ENCODE peak calls at places on chromosomes 4 and X, in six cellular contexts. Q is coronary artery, X is heart left ventricle, L is AG04449, C is adrenal gland, O is kidney. U is an unnamed sample.

GRCh38 chr4:142314686-142315085 is 531.4 kb downstream of the INPP4B start:
- DNase-seq in X (no peak), O (no peak), L (no peak), Q (no peak), C (no peak), U (no peak)

GRCh38 chr4:10057023-10057395 is 35.7 kb upstream of the SLC2A9 start:
- DNase-seq in L (no peak), X (no peak), C (no peak), Q (no peak), O (no peak), U (no peak)

GRCh38 chrX:109632906-109633504 is 8.0 kb upstream of the KCNE5 start:
- DNase-seq in X (no peak), L (no peak), O (no peak), C (no peak), Q (no peak), U (no peak)

GRCh38 chr4:155371432-155372043 is 5.2 kb downstream of the MAP9 start:
- DNase-seq in L (no peak), C (no peak), O (no peak), X (no peak), Q (no peak), U (no peak)

GRCh38 chr4:42865572-42866189 is 26.8 kb upstream of the GRXCR1 start:
- DNase-seq in O (no peak), C (peak), Q (no peak), L (peak), X (peak), U (peak)

GRCh38 chrX:14948701-14949100 is 75.5 kb downstream of the MOSPD2 start:
- DNase-seq in O (no peak), L (no peak), Q (no peak), X (no peak), C (no peak), U (no peak)

GRCh38 chr4:147550626-147551250 is 66.5 kb upstream of the TMEM184C start:
- DNase-seq in X (no peak), L (no peak), C (no peak), Q (no peak), O (no peak), U (no peak)

GRCh38 chrX:68895339-68896250 is 66.8 kb downstream of the EFNB1 start:
- DNase-seq in L (no peak), O (no peak), C (peak), Q (peak), X (peak), U (no peak)

GRCh38 chr4:123288309-123289025 is 108.1 kb upstream of the SPRY1 start:
- DNase-seq in L (no peak), Q (no peak), X (no peak), O (no peak), C (no peak), U (no peak)

GRCh38 chr4:71266090-71266794 is 72.6 kb upstream of the SLC4A4 start:
- DNase-seq in C (no peak), L (peak), Q (no peak), X (no peak), O (no peak), U (no peak)

GRCh38 chr4:94588900-94589693 is 137.4 kb downstream of the PDLIM5 start:
- DNase-seq in C (no peak), L (no peak), O (no peak), X (no peak), Q (no peak), U (no peak)

GRCh38 chr4:88130544-88131305 is 27.7 kb downstream of the ABCG2 start:
- DNase-seq in Q (no peak), O (no peak), C (no peak), L (no peak), X (no peak), U (no peak)

GRCh38 chrX:3052864-3053263 is 11.6 kb downstream of the ARSF start:
- DNase-seq in O (no peak), L (no peak), Q (no peak), C (no peak), X (no peak), U (no peak)

GRCh38 chr4:138909605-138910004 is 106.0 kb upstream of the NOCT start:
- DNase-seq in L (no peak), Q (no peak), C (no peak), O (no peak), X (no peak), U (no peak)

GRCh38 chr4:118997601-118998000 is 108.9 kb downstream of the SYNPO2 start:
- DNase-seq in C (no peak), Q (no peak), O (no peak), X (no peak), L (peak), U (no peak)

GRCh38 chr4:146105464-146105863 is 70.1 kb upstream of the LSM6 start:
- DNase-seq in X (no peak), Q (no peak), C (peak), L (no peak), O (no peak), U (no peak)

GRCh38 chrX:46750829-46751228 is 8.1 kb downstream of the SLC9A7 start:
- DNase-seq in O (no peak), Q (no peak), X (no peak), C (peak), L (no peak), U (no peak)

GRCh38 chr4:147328189-147328588 is 152.7 kb upstream of the EDNRA start:
- DNase-seq in L (no peak), X (no peak), O (no peak), Q (no peak), C (no peak), U (no peak)

GRCh38 chrX:136582624-136583023 is 50.6 kb downstream of the VGLL1 start:
- DNase-seq in Q (no peak), L (no peak), C (no peak), O (no peak), X (no peak), U (no peak)

GRCh38 chrX:108091266-108091877 is at the start of the genes ATG4A and PSMD10:
- DNase-seq in X (peak), C (peak), O (peak), L (peak), Q (peak), U (peak)

GRCh38 chrX:13216139-13216538 is 103.7 kb downstream of the ATXN3L start:
- DNase-seq in X (no peak), L (no peak), Q (no peak), C (no peak), O (no peak), U (no peak)

GRCh38 chrX:34656467-34656841 is 631 bp downstream of the TMEM47 start:
- DNase-seq in L (no peak), Q (no peak), C (no peak), X (peak), O (peak), U (no peak)

GRCh38 chrX:72540318-72540717 is 32.3 kb downstream of the HDAC8 start:
- DNase-seq in X (no peak), L (no peak), C (no peak), O (no peak), Q (no peak), U (no peak)

GRCh38 chr4:152257601-152258066 is 278.3 kb downstream of the FBXW7 start:
- DNase-seq in O (no peak), C (no peak), X (no peak), L (no peak), Q (no peak), U (no peak)

GRCh38 chrX:31236231-31236630 is 164.4 kb upstream of the FTHL17 start:
- DNase-seq in X (no peak), C (no peak), Q (no peak), O (no peak), L (no peak), U (no peak)

GRCh38 chrX:140661657-140662056 is 47.9 kb upstream of the LINC00632 start:
- DNase-seq in L (no peak), C (no peak), X (no peak), Q (no peak), O (no peak), U (no peak)
- TF ChIP-seq CTCF in L (no peak), C (no peak), X (no peak), Q (no peak), O (no peak), U (no peak)

DNA sequence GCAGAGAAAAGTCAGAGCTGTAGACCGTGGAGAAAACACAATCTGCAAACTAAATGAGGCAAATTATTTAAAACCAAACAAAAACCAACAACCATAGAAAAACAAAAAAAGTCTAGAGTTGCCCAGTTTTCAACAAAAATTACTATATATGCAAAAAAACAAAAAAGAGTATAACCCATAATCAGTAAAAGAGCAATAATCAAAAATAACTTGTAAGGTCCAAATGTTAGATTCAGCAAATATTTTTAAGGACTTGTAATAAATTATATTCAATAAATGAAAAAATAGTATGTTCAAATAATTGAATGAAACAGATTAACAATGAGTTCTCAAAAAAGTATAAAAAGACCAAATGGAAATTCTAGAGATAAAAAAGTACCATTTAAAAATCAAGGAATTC is 130.5 kb downstream of the LRBA start:
- DNase-seq in L (no peak), O (no peak), Q (no peak), X (no peak), C (no peak), U (no peak)
- H3K4me3 ChIP-seq in L (no peak), O (no peak), Q (no peak), X (no peak), C (no peak), U (no peak)

DNA sequence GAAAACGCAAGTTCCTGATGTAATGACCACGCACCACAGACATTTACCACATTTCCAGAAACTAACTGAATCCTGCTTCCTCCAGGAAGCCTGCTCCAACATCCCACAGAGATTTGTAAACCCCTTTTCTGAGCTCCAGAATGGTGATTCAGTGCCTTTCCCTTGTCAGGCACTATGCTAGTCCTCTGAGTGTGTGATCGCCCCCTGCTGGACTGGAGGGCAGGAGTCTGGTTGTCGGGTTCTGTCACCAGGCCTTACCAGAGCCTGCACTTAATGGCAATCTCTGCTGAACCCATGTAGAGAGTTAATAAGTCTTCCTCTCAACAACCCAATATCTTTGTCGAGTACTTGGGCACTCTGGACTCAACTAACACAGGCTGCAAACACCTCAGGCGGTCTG is 14.5 kb upstream of the KDM5C start:
- DNase-seq in L (no peak), O (no peak), C (no peak), Q (no peak), X (no peak), U (no peak)
- TF ChIP-seq CTCF in L (no peak), O (peak), C (no peak), Q (no peak), X (no peak), U (peak)

GRCh38 chr4:108342325-108342986 is 173.7 kb upstream of the LEF1 start:
- DNase-seq in X (no peak), L (no peak), O (no peak), Q (no peak), C (no peak), U (no peak)
- H3K4me3 ChIP-seq in X (no peak), L (no peak), O (no peak), Q (no peak), C (no peak), U (no peak)

DNA sequence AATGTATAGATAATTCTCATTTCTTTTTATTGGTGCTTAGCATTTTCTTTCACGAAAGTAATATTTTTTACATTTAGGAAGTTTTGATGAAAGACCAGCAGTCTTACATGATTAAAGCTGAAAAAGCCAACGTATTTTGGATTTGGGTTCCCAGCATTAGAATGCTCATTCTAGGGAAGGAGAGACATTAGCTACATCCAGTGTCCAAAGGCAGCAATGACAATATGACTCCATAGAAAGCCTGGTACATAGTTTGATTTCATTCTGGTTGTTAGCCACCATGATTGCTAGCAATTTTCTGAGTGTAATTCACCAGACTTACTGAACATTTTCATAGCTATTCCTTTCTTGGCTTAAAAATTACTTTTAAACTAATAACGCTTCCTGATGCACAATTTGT is 1397.5 kb downstream of the PCDH7 start:
- DNase-seq in L (no peak), O (no peak), X (no peak), C (no peak), Q (no peak), U (no peak)
- TF ChIP-seq CTCF in L (no peak), O (no peak), X (no peak), C (no peak), Q (no peak), U (no peak)

DNA sequence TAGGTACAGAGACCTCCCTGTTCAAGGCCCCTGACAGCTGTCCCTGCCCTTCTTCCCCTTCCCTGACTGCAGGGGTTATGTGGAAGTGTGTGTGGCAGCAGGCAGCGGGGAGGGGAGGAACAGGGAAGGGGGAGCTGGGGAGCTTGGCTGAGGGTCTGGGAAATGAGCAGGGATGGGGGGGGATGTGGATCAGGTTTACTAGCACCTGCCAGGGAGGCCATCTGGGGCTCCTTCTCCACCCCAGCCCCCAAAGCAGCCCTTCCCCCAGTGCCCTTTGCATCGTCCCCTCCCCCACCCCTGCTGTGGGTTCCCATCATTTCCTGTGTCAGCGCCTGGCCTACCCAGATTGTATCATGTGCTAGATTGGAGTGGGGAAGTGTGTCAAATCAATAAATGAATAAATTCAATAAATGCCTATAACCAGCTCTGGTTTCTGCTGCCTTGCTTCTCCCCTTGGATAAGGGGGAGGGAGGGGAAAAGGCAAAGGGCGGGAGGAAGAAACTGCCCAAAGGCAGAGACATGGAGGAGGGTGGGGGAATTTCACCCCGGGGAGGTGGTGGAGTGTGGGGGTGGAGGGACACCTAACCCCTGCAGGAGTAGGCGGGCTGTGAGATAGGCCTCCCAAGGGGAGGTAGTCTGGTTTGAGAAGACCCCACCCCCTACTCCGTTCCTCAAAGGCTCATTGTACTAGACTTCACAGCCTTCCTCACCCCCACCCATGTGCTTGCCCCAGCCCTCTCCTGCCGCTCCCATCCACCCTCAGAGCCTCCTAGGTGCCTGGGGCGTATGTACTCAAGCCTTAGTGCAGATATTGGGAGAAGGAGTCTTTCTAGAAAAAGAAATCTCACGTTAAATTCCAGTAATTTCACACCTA is 3.2 kb downstream of the CXorf65 start:
- DNase-seq in C (no peak), Q (no peak), L (no peak), X (no peak), O (no peak), U (no peak)
- H3K4me3 ChIP-seq in C (no peak), Q (no peak), L (no peak), X (no peak), O (no peak), U (no peak)